ENCODE peak calls at places on chromosomes 4 and X, in nine cellular contexts. One of them, this sample, is unnamed.

GRCh38 chr4:6280365-6280996 is 10.8 kb downstream of the WFS1 start:
- DNase-seq in activated CD8-positive, alpha-beta T cell treated with anti-CD3 and anti-CD28 coated beads, Interleukin-2, amount 10 ng/mL, durations not matched to agents 7 days and 5 days: no peak
- DNase-seq in occipital lobe: no peak
- DNase-seq in memory B cell: no peak
- DNase-seq in foreskin keratinocyte: peak
- DNase-seq in hypothalamus: no peak
- DNase-seq in NCI-H774: no peak
- DNase-seq in GM12878: no peak
- DNase-seq in activated T-cell treated with anti-CD3 and anti-CD28 coated beads, Interleukin-2, amount 50 U/mL, for 1 hour: no peak
- DNase-seq in this sample: no peak

GRCh38 chr4:98638661-98639060 is 19.8 kb downstream of the TSPAN5 start:
- DNase-seq in activated CD8-positive, alpha-beta T cell treated with anti-CD3 and anti-CD28 coated beads, Interleukin-2, amount 10 ng/mL, durations not matched to agents 7 days and 5 days: no peak
- DNase-seq in occipital lobe: no peak
- DNase-seq in memory B cell: no peak
- DNase-seq in foreskin keratinocyte: no peak
- DNase-seq in hypothalamus: no peak
- DNase-seq in NCI-H774: no peak
- DNase-seq in GM12878: no peak
- DNase-seq in activated T-cell treated with anti-CD3 and anti-CD28 coated beads, Interleukin-2, amount 50 U/mL, for 1 hour: no peak
- DNase-seq in this sample: no peak

GRCh38 chrX:123833387-123833786 is 26.5 kb upstream of the XIAP start:
- DNase-seq in activated CD8-positive, alpha-beta T cell treated with anti-CD3 and anti-CD28 coated beads, Interleukin-2, amount 10 ng/mL, durations not matched to agents 7 days and 5 days: peak
- DNase-seq in occipital lobe: no peak
- DNase-seq in memory B cell: peak
- DNase-seq in foreskin keratinocyte: peak
- DNase-seq in hypothalamus: peak
- DNase-seq in NCI-H774: peak
- DNase-seq in GM12878: peak
- DNase-seq in activated T-cell treated with anti-CD3 and anti-CD28 coated beads, Interleukin-2, amount 50 U/mL, for 1 hour: peak
- DNase-seq in this sample: peak

GRCh38 chr4:17544205-17544604 is 29.2 kb downstream of the CLRN2 start:
- DNase-seq in activated CD8-positive, alpha-beta T cell treated with anti-CD3 and anti-CD28 coated beads, Interleukin-2, amount 10 ng/mL, durations not matched to agents 7 days and 5 days: no peak
- DNase-seq in occipital lobe: peak
- DNase-seq in memory B cell: no peak
- DNase-seq in foreskin keratinocyte: no peak
- DNase-seq in hypothalamus: peak
- DNase-seq in NCI-H774: peak
- DNase-seq in GM12878: no peak
- DNase-seq in activated T-cell treated with anti-CD3 and anti-CD28 coated beads, Interleukin-2, amount 50 U/mL, for 1 hour: no peak
- DNase-seq in this sample: no peak

GRCh38 chr4:108352664-108353308 is 184.1 kb upstream of the LEF1 start:
- DNase-seq in activated CD8-positive, alpha-beta T cell treated with anti-CD3 and anti-CD28 coated beads, Interleukin-2, amount 10 ng/mL, durations not matched to agents 7 days and 5 days: no peak
- DNase-seq in occipital lobe: no peak
- DNase-seq in memory B cell: no peak
- DNase-seq in foreskin keratinocyte: no peak
- DNase-seq in hypothalamus: no peak
- DNase-seq in NCI-H774: no peak
- DNase-seq in GM12878: no peak
- DNase-seq in activated T-cell treated with anti-CD3 and anti-CD28 coated beads, Interleukin-2, amount 50 U/mL, for 1 hour: no peak
- DNase-seq in this sample: no peak

GRCh38 chrX:129449141-129449540 is 74.1 kb downstream of the SMARCA1 start:
- DNase-seq in activated CD8-positive, alpha-beta T cell treated with anti-CD3 and anti-CD28 coated beads, Interleukin-2, amount 10 ng/mL, durations not matched to agents 7 days and 5 days: no peak
- DNase-seq in occipital lobe: no peak
- DNase-seq in memory B cell: no peak
- DNase-seq in foreskin keratinocyte: no peak
- DNase-seq in hypothalamus: no peak
- DNase-seq in NCI-H774: no peak
- DNase-seq in GM12878: no peak
- DNase-seq in activated T-cell treated with anti-CD3 and anti-CD28 coated beads, Interleukin-2, amount 50 U/mL, for 1 hour: no peak
- DNase-seq in this sample: no peak

GRCh38 chr4:184268574-184269160 is 51.0 kb upstream of the ENPP6 start:
- DNase-seq in activated CD8-positive, alpha-beta T cell treated with anti-CD3 and anti-CD28 coated beads, Interleukin-2, amount 10 ng/mL, durations not matched to agents 7 days and 5 days: peak
- DNase-seq in occipital lobe: no peak
- DNase-seq in memory B cell: no peak
- DNase-seq in foreskin keratinocyte: no peak
- DNase-seq in hypothalamus: no peak
- DNase-seq in NCI-H774: no peak
- DNase-seq in GM12878: no peak
- DNase-seq in activated T-cell treated with anti-CD3 and anti-CD28 coated beads, Interleukin-2, amount 50 U/mL, for 1 hour: no peak
- DNase-seq in this sample: no peak

GRCh38 chr4:96936886-96937285 is 1097.0 kb downstream of the PDHA2 start:
- DNase-seq in activated CD8-positive, alpha-beta T cell treated with anti-CD3 and anti-CD28 coated beads, Interleukin-2, amount 10 ng/mL, durations not matched to agents 7 days and 5 days: no peak
- DNase-seq in occipital lobe: no peak
- DNase-seq in memory B cell: no peak
- DNase-seq in foreskin keratinocyte: no peak
- DNase-seq in hypothalamus: no peak
- DNase-seq in NCI-H774: no peak
- DNase-seq in GM12878: no peak
- DNase-seq in activated T-cell treated with anti-CD3 and anti-CD28 coated beads, Interleukin-2, amount 50 U/mL, for 1 hour: no peak
- DNase-seq in this sample: no peak

GRCh38 chrX:109155161-109155560 is 326.7 kb downstream of the GUCY2F start:
- DNase-seq in activated CD8-positive, alpha-beta T cell treated with anti-CD3 and anti-CD28 coated beads, Interleukin-2, amount 10 ng/mL, durations not matched to agents 7 days and 5 days: no peak
- DNase-seq in occipital lobe: no peak
- DNase-seq in memory B cell: no peak
- DNase-seq in foreskin keratinocyte: peak
- DNase-seq in hypothalamus: no peak
- DNase-seq in NCI-H774: no peak
- DNase-seq in GM12878: no peak
- DNase-seq in activated T-cell treated with anti-CD3 and anti-CD28 coated beads, Interleukin-2, amount 50 U/mL, for 1 hour: no peak
- DNase-seq in this sample: no peak

GRCh38 chr4:119656986-119657635 is 28.5 kb upstream of the PDE5A start:
- DNase-seq in activated CD8-positive, alpha-beta T cell treated with anti-CD3 and anti-CD28 coated beads, Interleukin-2, amount 10 ng/mL, durations not matched to agents 7 days and 5 days: no peak
- DNase-seq in occipital lobe: no peak
- DNase-seq in memory B cell: no peak
- DNase-seq in foreskin keratinocyte: peak
- DNase-seq in hypothalamus: no peak
- DNase-seq in NCI-H774: no peak
- DNase-seq in GM12878: no peak
- DNase-seq in activated T-cell treated with anti-CD3 and anti-CD28 coated beads, Interleukin-2, amount 50 U/mL, for 1 hour: no peak
- DNase-seq in this sample: no peak

GRCh38 chr4:19224820-19225219 is 1026.9 kb upstream of the SLIT2 start:
- DNase-seq in activated CD8-positive, alpha-beta T cell treated with anti-CD3 and anti-CD28 coated beads, Interleukin-2, amount 10 ng/mL, durations not matched to agents 7 days and 5 days: no peak
- DNase-seq in occipital lobe: no peak
- DNase-seq in memory B cell: no peak
- DNase-seq in foreskin keratinocyte: peak
- DNase-seq in hypothalamus: no peak
- DNase-seq in NCI-H774: no peak
- DNase-seq in GM12878: no peak
- DNase-seq in activated T-cell treated with anti-CD3 and anti-CD28 coated beads, Interleukin-2, amount 50 U/mL, for 1 hour: no peak
- DNase-seq in this sample: no peak

GRCh38 chr4:47075241-47075640 is 43.9 kb downstream of the GABRB1 start:
- DNase-seq in activated CD8-positive, alpha-beta T cell treated with anti-CD3 and anti-CD28 coated beads, Interleukin-2, amount 10 ng/mL, durations not matched to agents 7 days and 5 days: no peak
- DNase-seq in occipital lobe: no peak
- DNase-seq in memory B cell: no peak
- DNase-seq in foreskin keratinocyte: peak
- DNase-seq in hypothalamus: no peak
- DNase-seq in NCI-H774: no peak
- DNase-seq in GM12878: no peak
- DNase-seq in activated T-cell treated with anti-CD3 and anti-CD28 coated beads, Interleukin-2, amount 50 U/mL, for 1 hour: no peak
- DNase-seq in this sample: no peak

GRCh38 chrX:55488559-55489314 is 911 bp downstream of the USP51 start:
- DNase-seq in activated CD8-positive, alpha-beta T cell treated with anti-CD3 and anti-CD28 coated beads, Interleukin-2, amount 10 ng/mL, durations not matched to agents 7 days and 5 days: peak
- DNase-seq in occipital lobe: no peak
- DNase-seq in memory B cell: peak
- DNase-seq in foreskin keratinocyte: no peak
- DNase-seq in hypothalamus: peak
- DNase-seq in NCI-H774: no peak
- DNase-seq in GM12878: peak
- DNase-seq in activated T-cell treated with anti-CD3 and anti-CD28 coated beads, Interleukin-2, amount 50 U/mL, for 1 hour: peak
- DNase-seq in this sample: peak

GRCh38 chrX:22950278-22951266 is 49.2 kb upstream of the DDX53 start:
- DNase-seq in activated CD8-positive, alpha-beta T cell treated with anti-CD3 and anti-CD28 coated beads, Interleukin-2, amount 10 ng/mL, durations not matched to agents 7 days and 5 days: no peak
- DNase-seq in occipital lobe: no peak
- DNase-seq in memory B cell: no peak
- DNase-seq in foreskin keratinocyte: peak
- DNase-seq in hypothalamus: no peak
- DNase-seq in NCI-H774: no peak
- DNase-seq in GM12878: no peak
- DNase-seq in activated T-cell treated with anti-CD3 and anti-CD28 coated beads, Interleukin-2, amount 50 U/mL, for 1 hour: no peak
- DNase-seq in this sample: no peak

GRCh38 chr4:121693450-121693849 is 3.3 kb downstream of the ANXA5 start:
- DNase-seq in activated CD8-positive, alpha-beta T cell treated with anti-CD3 and anti-CD28 coated beads, Interleukin-2, amount 10 ng/mL, durations not matched to agents 7 days and 5 days: no peak
- DNase-seq in occipital lobe: no peak
- DNase-seq in memory B cell: no peak
- DNase-seq in foreskin keratinocyte: no peak
- DNase-seq in hypothalamus: no peak
- DNase-seq in NCI-H774: no peak
- DNase-seq in GM12878: no peak
- DNase-seq in activated T-cell treated with anti-CD3 and anti-CD28 coated beads, Interleukin-2, amount 50 U/mL, for 1 hour: no peak
- DNase-seq in this sample: no peak

GRCh38 chr4:28890949-28891348 is 1829.2 kb upstream of the PCDH7 start:
- DNase-seq in activated CD8-positive, alpha-beta T cell treated with anti-CD3 and anti-CD28 coated beads, Interleukin-2, amount 10 ng/mL, durations not matched to agents 7 days and 5 days: no peak
- DNase-seq in occipital lobe: no peak
- DNase-seq in memory B cell: no peak
- DNase-seq in foreskin keratinocyte: peak
- DNase-seq in hypothalamus: no peak
- DNase-seq in NCI-H774: no peak
- DNase-seq in GM12878: no peak
- DNase-seq in activated T-cell treated with anti-CD3 and anti-CD28 coated beads, Interleukin-2, amount 50 U/mL, for 1 hour: no peak
- DNase-seq in this sample: no peak

GRCh38 chr4:128825226-128825625 is 15.7 kb downstream of the JADE1 start:
- DNase-seq in activated CD8-positive, alpha-beta T cell treated with anti-CD3 and anti-CD28 coated beads, Interleukin-2, amount 10 ng/mL, durations not matched to agents 7 days and 5 days: no peak
- DNase-seq in occipital lobe: no peak
- DNase-seq in memory B cell: no peak
- DNase-seq in foreskin keratinocyte: peak
- DNase-seq in hypothalamus: no peak
- DNase-seq in NCI-H774: no peak
- DNase-seq in GM12878: no peak
- DNase-seq in activated T-cell treated with anti-CD3 and anti-CD28 coated beads, Interleukin-2, amount 50 U/mL, for 1 hour: no peak
- DNase-seq in this sample: no peak

GRCh38 chr4:163758032-163758431 is 263.5 kb downstream of the TMA16 start:
- DNase-seq in activated CD8-positive, alpha-beta T cell treated with anti-CD3 and anti-CD28 coated beads, Interleukin-2, amount 10 ng/mL, durations not matched to agents 7 days and 5 days: no peak
- DNase-seq in occipital lobe: no peak
- DNase-seq in memory B cell: no peak
- DNase-seq in foreskin keratinocyte: no peak
- DNase-seq in hypothalamus: no peak
- DNase-seq in NCI-H774: no peak
- DNase-seq in GM12878: no peak
- DNase-seq in activated T-cell treated with anti-CD3 and anti-CD28 coated beads, Interleukin-2, amount 50 U/mL, for 1 hour: no peak
- DNase-seq in this sample: no peak

GRCh38 chr4:124686279-124686678 is 26.3 kb downstream of the ANKRD50 start:
- DNase-seq in activated CD8-positive, alpha-beta T cell treated with anti-CD3 and anti-CD28 coated beads, Interleukin-2, amount 10 ng/mL, durations not matched to agents 7 days and 5 days: no peak
- DNase-seq in occipital lobe: no peak
- DNase-seq in memory B cell: no peak
- DNase-seq in foreskin keratinocyte: no peak
- DNase-seq in hypothalamus: no peak
- DNase-seq in NCI-H774: no peak
- DNase-seq in GM12878: no peak
- DNase-seq in activated T-cell treated with anti-CD3 and anti-CD28 coated beads, Interleukin-2, amount 50 U/mL, for 1 hour: no peak
- DNase-seq in this sample: no peak

GRCh38 chrX:40107291-40108083 is 9.7 kb upstream of the BCOR start:
- DNase-seq in activated CD8-positive, alpha-beta T cell treated with anti-CD3 and anti-CD28 coated beads, Interleukin-2, amount 10 ng/mL, durations not matched to agents 7 days and 5 days: no peak
- DNase-seq in occipital lobe: peak
- DNase-seq in memory B cell: no peak
- DNase-seq in foreskin keratinocyte: no peak
- DNase-seq in hypothalamus: peak
- DNase-seq in NCI-H774: peak
- DNase-seq in GM12878: no peak
- DNase-seq in activated T-cell treated with anti-CD3 and anti-CD28 coated beads, Interleukin-2, amount 50 U/mL, for 1 hour: peak
- DNase-seq in this sample: no peak

GRCh38 chrX:154317391-154318000 is 21.9 kb downstream of the TKTL1 start:
- DNase-seq in activated CD8-positive, alpha-beta T cell treated with anti-CD3 and anti-CD28 coated beads, Interleukin-2, amount 10 ng/mL, durations not matched to agents 7 days and 5 days: no peak
- DNase-seq in occipital lobe: no peak
- DNase-seq in memory B cell: no peak
- DNase-seq in foreskin keratinocyte: no peak
- DNase-seq in hypothalamus: no peak
- DNase-seq in NCI-H774: no peak
- DNase-seq in GM12878: no peak
- DNase-seq in activated T-cell treated with anti-CD3 and anti-CD28 coated beads, Interleukin-2, amount 50 U/mL, for 1 hour: peak
- DNase-seq in this sample: no peak

GRCh38 chr4:15414601-15415091 is 13.2 kb upstream of the C1QTNF7 start:
- DNase-seq in activated CD8-positive, alpha-beta T cell treated with anti-CD3 and anti-CD28 coated beads, Interleukin-2, amount 10 ng/mL, durations not matched to agents 7 days and 5 days: no peak
- DNase-seq in occipital lobe: no peak
- DNase-seq in memory B cell: no peak
- DNase-seq in foreskin keratinocyte: no peak
- DNase-seq in hypothalamus: no peak
- DNase-seq in NCI-H774: no peak
- DNase-seq in GM12878: no peak
- DNase-seq in activated T-cell treated with anti-CD3 and anti-CD28 coated beads, Interleukin-2, amount 50 U/mL, for 1 hour: no peak
- DNase-seq in this sample: no peak

GRCh38 chrX:39335447-39336235 is 534.4 kb downstream of the MID1IP1 start:
- DNase-seq in activated CD8-positive, alpha-beta T cell treated with anti-CD3 and anti-CD28 coated beads, Interleukin-2, amount 10 ng/mL, durations not matched to agents 7 days and 5 days: no peak
- DNase-seq in occipital lobe: no peak
- DNase-seq in memory B cell: no peak
- DNase-seq in foreskin keratinocyte: no peak
- DNase-seq in hypothalamus: no peak
- DNase-seq in NCI-H774: peak
- DNase-seq in GM12878: no peak
- DNase-seq in activated T-cell treated with anti-CD3 and anti-CD28 coated beads, Interleukin-2, amount 50 U/mL, for 1 hour: no peak
- DNase-seq in this sample: no peak

GRCh38 chr4:165326831-165327210 is 648 bp upstream of the MSMO1 start:
- DNase-seq in activated CD8-positive, alpha-beta T cell treated with anti-CD3 and anti-CD28 coated beads, Interleukin-2, amount 10 ng/mL, durations not matched to agents 7 days and 5 days: peak
- DNase-seq in occipital lobe: peak
- DNase-seq in memory B cell: no peak
- DNase-seq in foreskin keratinocyte: no peak
- DNase-seq in hypothalamus: peak
- DNase-seq in NCI-H774: no peak
- DNase-seq in GM12878: no peak
- DNase-seq in activated T-cell treated with anti-CD3 and anti-CD28 coated beads, Interleukin-2, amount 50 U/mL, for 1 hour: peak
- DNase-seq in this sample: peak

GRCh38 chr4:142741995-142742394 is 104.1 kb downstream of the INPP4B start:
- DNase-seq in activated CD8-positive, alpha-beta T cell treated with anti-CD3 and anti-CD28 coated beads, Interleukin-2, amount 10 ng/mL, durations not matched to agents 7 days and 5 days: no peak
- DNase-seq in occipital lobe: no peak
- DNase-seq in memory B cell: no peak
- DNase-seq in foreskin keratinocyte: no peak
- DNase-seq in hypothalamus: no peak
- DNase-seq in NCI-H774: no peak
- DNase-seq in GM12878: no peak
- DNase-seq in activated T-cell treated with anti-CD3 and anti-CD28 coated beads, Interleukin-2, amount 50 U/mL, for 1 hour: no peak
- DNase-seq in this sample: no peak

GRCh38 chr4:13821522-13821921 is 194.0 kb upstream of the BOD1L1 start:
- DNase-seq in activated CD8-positive, alpha-beta T cell treated with anti-CD3 and anti-CD28 coated beads, Interleukin-2, amount 10 ng/mL, durations not matched to agents 7 days and 5 days: no peak
- DNase-seq in occipital lobe: no peak
- DNase-seq in memory B cell: no peak
- DNase-seq in foreskin keratinocyte: no peak
- DNase-seq in hypothalamus: no peak
- DNase-seq in NCI-H774: no peak
- DNase-seq in GM12878: no peak
- DNase-seq in activated T-cell treated with anti-CD3 and anti-CD28 coated beads, Interleukin-2, amount 50 U/mL, for 1 hour: no peak
- DNase-seq in this sample: no peak

GRCh38 chr4:163166041-163166579 is 580 bp downstream of the NAF1 start:
- DNase-seq in activated CD8-positive, alpha-beta T cell treated with anti-CD3 and anti-CD28 coated beads, Interleukin-2, amount 10 ng/mL, durations not matched to agents 7 days and 5 days: peak
- DNase-seq in occipital lobe: peak
- DNase-seq in memory B cell: peak
- DNase-seq in foreskin keratinocyte: peak
- DNase-seq in hypothalamus: peak
- DNase-seq in NCI-H774: no peak
- DNase-seq in GM12878: no peak
- DNase-seq in activated T-cell treated with anti-CD3 and anti-CD28 coated beads, Interleukin-2, amount 50 U/mL, for 1 hour: peak
- DNase-seq in this sample: peak

GRCh38 chr4:101014417-101014816 is 332.9 kb downstream of the PPP3CA start:
- DNase-seq in activated CD8-positive, alpha-beta T cell treated with anti-CD3 and anti-CD28 coated beads, Interleukin-2, amount 10 ng/mL, durations not matched to agents 7 days and 5 days: no peak
- DNase-seq in occipital lobe: no peak
- DNase-seq in memory B cell: no peak
- DNase-seq in foreskin keratinocyte: no peak
- DNase-seq in hypothalamus: no peak
- DNase-seq in NCI-H774: no peak
- DNase-seq in GM12878: peak
- DNase-seq in activated T-cell treated with anti-CD3 and anti-CD28 coated beads, Interleukin-2, amount 50 U/mL, for 1 hour: no peak
- DNase-seq in this sample: no peak

GRCh38 chr4:113300384-113301011 is 251.0 kb downstream of the ANK2 start:
- DNase-seq in activated CD8-positive, alpha-beta T cell treated with anti-CD3 and anti-CD28 coated beads, Interleukin-2, amount 10 ng/mL, durations not matched to agents 7 days and 5 days: no peak
- DNase-seq in occipital lobe: no peak
- DNase-seq in memory B cell: no peak
- DNase-seq in foreskin keratinocyte: peak
- DNase-seq in hypothalamus: no peak
- DNase-seq in NCI-H774: no peak
- DNase-seq in GM12878: no peak
- DNase-seq in activated T-cell treated with anti-CD3 and anti-CD28 coated beads, Interleukin-2, amount 50 U/mL, for 1 hour: no peak
- DNase-seq in this sample: no peak

GRCh38 chr4:145735330-145735638 is 55.3 kb downstream of the C4orf51 start:
- DNase-seq in activated CD8-positive, alpha-beta T cell treated with anti-CD3 and anti-CD28 coated beads, Interleukin-2, amount 10 ng/mL, durations not matched to agents 7 days and 5 days: no peak
- DNase-seq in occipital lobe: peak
- DNase-seq in memory B cell: no peak
- DNase-seq in foreskin keratinocyte: peak
- DNase-seq in hypothalamus: no peak
- DNase-seq in NCI-H774: no peak
- DNase-seq in GM12878: no peak
- DNase-seq in activated T-cell treated with anti-CD3 and anti-CD28 coated beads, Interleukin-2, amount 50 U/mL, for 1 hour: no peak
- DNase-seq in this sample: no peak

GRCh38 chr4:101160792-101161592 is 186.3 kb downstream of the PPP3CA start:
- DNase-seq in activated CD8-positive, alpha-beta T cell treated with anti-CD3 and anti-CD28 coated beads, Interleukin-2, amount 10 ng/mL, durations not matched to agents 7 days and 5 days: no peak
- DNase-seq in occipital lobe: no peak
- DNase-seq in memory B cell: no peak
- DNase-seq in foreskin keratinocyte: no peak
- DNase-seq in hypothalamus: no peak
- DNase-seq in NCI-H774: no peak
- DNase-seq in GM12878: no peak
- DNase-seq in activated T-cell treated with anti-CD3 and anti-CD28 coated beads, Interleukin-2, amount 50 U/mL, for 1 hour: no peak
- DNase-seq in this sample: no peak

This sample was measured in NK-92 treated with Interleukin-12 subunit alpha and Interleukin-12 subunit beta, amount 100 ng/mL, for 24 hours.